ENCODE peak calls at places on chromosomes 7 and 10, in five cellular contexts. One of them, this sample, is unnamed.

GRCh38 chr10:61458031-61458430 is 4.8 kb upstream of the TMEM26 start:
- DNase-seq in K562: no peak
- DNase-seq in HCT116: no peak
- DNase-seq in SK-N-SH: no peak
- DNase-seq in GM12878: no peak
- DNase-seq in this sample: no peak

GRCh38 chr7:134474902-134475301 is 16.0 kb upstream of the AKR1B1 start:
- DNase-seq in K562: no peak
- DNase-seq in HCT116: no peak
- DNase-seq in SK-N-SH: no peak
- DNase-seq in GM12878: no peak
- DNase-seq in this sample: no peak

GRCh38 chr10:24957624-24958435 is 5.4 kb upstream of the PRTFDC1 start:
- DNase-seq in K562: no peak
- DNase-seq in HCT116: peak
- DNase-seq in SK-N-SH: no peak
- DNase-seq in GM12878: no peak
- DNase-seq in this sample: no peak

GRCh38 chr10:22992075-22992474 is 64.2 kb downstream of the ARMC3 start:
- DNase-seq in K562: no peak
- DNase-seq in HCT116: no peak
- DNase-seq in SK-N-SH: no peak
- DNase-seq in GM12878: no peak
- DNase-seq in this sample: no peak

GRCh38 chr10:13453896-13454295 is 74.9 kb downstream of the BEND7 start:
- DNase-seq in K562: no peak
- DNase-seq in HCT116: no peak
- DNase-seq in SK-N-SH: no peak
- DNase-seq in GM12878: peak
- DNase-seq in this sample: no peak

GRCh38 chr10:66747451-66747850 is 178.4 kb upstream of the LRRTM3 start:
- DNase-seq in K562: no peak
- DNase-seq in HCT116: peak
- DNase-seq in SK-N-SH: no peak
- DNase-seq in GM12878: no peak
- DNase-seq in this sample: no peak

GRCh38 chr7:98514211-98515150 is 102.6 kb upstream of the NPTX2 start:
- DNase-seq in K562: peak
- DNase-seq in HCT116: no peak
- DNase-seq in SK-N-SH: no peak
- DNase-seq in GM12878: no peak
- DNase-seq in this sample: no peak

GRCh38 chr7:40815512-40815911 is 680.7 kb downstream of the SUGCT start:
- DNase-seq in K562: no peak
- DNase-seq in HCT116: no peak
- DNase-seq in SK-N-SH: no peak
- DNase-seq in GM12878: no peak
- DNase-seq in this sample: no peak

GRCh38 chr10:26214004-26214403 is 2.6 kb upstream of the GAD2 start:
- DNase-seq in K562: no peak
- DNase-seq in HCT116: no peak
- DNase-seq in SK-N-SH: no peak
- DNase-seq in GM12878: no peak
- DNase-seq in this sample: no peak

GRCh38 chr7:20197125-20197524 is 20.1 kb downstream of the MACC1 start:
- DNase-seq in K562: no peak
- DNase-seq in HCT116: no peak
- DNase-seq in SK-N-SH: no peak
- DNase-seq in GM12878: no peak
- DNase-seq in this sample: no peak

GRCh38 chr10:62194924-62195674 is 73.5 kb downstream of the RTKN2 start:
- DNase-seq in K562: no peak
- DNase-seq in HCT116: no peak
- DNase-seq in SK-N-SH: no peak
- DNase-seq in GM12878: no peak
- DNase-seq in this sample: no peak

GRCh38 chr10:112352044-112352443 is 21.9 kb upstream of the ACSL5 start:
- DNase-seq in K562: no peak
- DNase-seq in HCT116: no peak
- DNase-seq in SK-N-SH: no peak
- DNase-seq in GM12878: no peak
- DNase-seq in this sample: no peak

GRCh38 chr7:65438593-65438992 is 64.9 kb downstream of the ZNF92 start:
- DNase-seq in K562: no peak
- DNase-seq in HCT116: peak
- DNase-seq in SK-N-SH: no peak
- DNase-seq in GM12878: no peak
- DNase-seq in this sample: no peak

GRCh38 chr7:39908973-39909372 is 41.1 kb upstream of the CDK13 start:
- DNase-seq in K562: no peak
- DNase-seq in HCT116: no peak
- DNase-seq in SK-N-SH: no peak
- DNase-seq in GM12878: no peak
- DNase-seq in this sample: no peak

GRCh38 chr7:135837675-135838074 is 89.1 kb upstream of the FAM180A start:
- DNase-seq in K562: no peak
- DNase-seq in HCT116: no peak
- DNase-seq in SK-N-SH: no peak
- DNase-seq in GM12878: no peak
- DNase-seq in this sample: no peak

GRCh38 chr10:72353028-72353962 is 1.4 kb downstream of the DNAJB12 start:
- DNase-seq in K562: no peak
- DNase-seq in HCT116: no peak
- DNase-seq in SK-N-SH: peak
- DNase-seq in GM12878: no peak
- DNase-seq in this sample: no peak

GRCh38 chr7:7803597-7804229 is 85.3 kb upstream of the RPA3 start:
- DNase-seq in K562: no peak
- DNase-seq in HCT116: no peak
- DNase-seq in SK-N-SH: no peak
- DNase-seq in GM12878: no peak
- DNase-seq in this sample: no peak

GRCh38 chr10:33952692-33953360 is 618.4 kb upstream of the NRP1 start:
- DNase-seq in K562: no peak
- DNase-seq in HCT116: no peak
- DNase-seq in SK-N-SH: no peak
- DNase-seq in GM12878: no peak
- DNase-seq in this sample: no peak

GRCh38 chr10:45008524-45009161 is 7.9 kb downstream of the ZNF22 start:
- DNase-seq in K562: peak
- DNase-seq in HCT116: peak
- DNase-seq in SK-N-SH: peak
- DNase-seq in GM12878: peak
- DNase-seq in this sample: peak

GRCh38 chr7:130875265-130875741 is 141.3 kb upstream of the KLF14 start:
- DNase-seq in K562: peak
- DNase-seq in HCT116: no peak
- DNase-seq in SK-N-SH: peak
- DNase-seq in GM12878: no peak
- DNase-seq in this sample: peak

GRCh38 chr7:252981-253380 is 37.0 kb upstream of the FOXL3 start:
- DNase-seq in K562: no peak
- DNase-seq in HCT116: no peak
- DNase-seq in SK-N-SH: no peak
- DNase-seq in GM12878: no peak
- DNase-seq in this sample: no peak

GRCh38 chr7:28178537-28178936 is 2.1 kb downstream of the JAZF1 start:
- DNase-seq in K562: no peak
- DNase-seq in HCT116: no peak
- DNase-seq in SK-N-SH: no peak
- DNase-seq in GM12878: no peak
- DNase-seq in this sample: no peak

GRCh38 chr10:13206546-13207443 is 27.4 kb downstream of the UCMA start:
- DNase-seq in K562: no peak
- DNase-seq in HCT116: peak
- DNase-seq in SK-N-SH: peak
- DNase-seq in GM12878: no peak
- DNase-seq in this sample: no peak

GRCh38 chr10:33698028-33698427 is 363.6 kb upstream of the NRP1 start:
- DNase-seq in K562: no peak
- DNase-seq in HCT116: no peak
- DNase-seq in SK-N-SH: no peak
- DNase-seq in GM12878: no peak
- DNase-seq in this sample: no peak

GRCh38 chr10:24465899-24466615 is 257.1 kb downstream of the KIAA1217 start:
- DNase-seq in K562: no peak
- DNase-seq in HCT116: peak
- DNase-seq in SK-N-SH: no peak
- DNase-seq in GM12878: peak
- DNase-seq in this sample: peak

GRCh38 chr10:101597036-101597435 is 8.9 kb downstream of the DPCD start:
- DNase-seq in K562: no peak
- DNase-seq in HCT116: no peak
- DNase-seq in SK-N-SH: no peak
- DNase-seq in GM12878: no peak
- DNase-seq in this sample: no peak

GRCh38 chr7:140275069-140275961 is 98.5 kb upstream of the KDM7A start:
- DNase-seq in K562: peak
- DNase-seq in HCT116: no peak
- DNase-seq in SK-N-SH: no peak
- DNase-seq in GM12878: no peak
- DNase-seq in this sample: no peak

GRCh38 chr10:54402576-54402975 is 398.5 kb downstream of the PCDH15 start:
- DNase-seq in K562: no peak
- DNase-seq in HCT116: no peak
- DNase-seq in SK-N-SH: peak
- DNase-seq in GM12878: no peak
- DNase-seq in this sample: peak

GRCh38 chr10:2798340-2798739 is 269.0 kb upstream of the PFKP start:
- DNase-seq in K562: no peak
- DNase-seq in HCT116: no peak
- DNase-seq in SK-N-SH: no peak
- DNase-seq in GM12878: no peak
- DNase-seq in this sample: no peak

GRCh38 chr10:7471720-7472367 is 61.0 kb upstream of the SFMBT2 start:
- DNase-seq in K562: no peak
- DNase-seq in HCT116: no peak
- DNase-seq in SK-N-SH: no peak
- DNase-seq in GM12878: peak
- DNase-seq in this sample: no peak

GRCh38 chr10:623477-624311 is 65.8 kb downstream of the DIP2C start:
- DNase-seq in K562: no peak
- DNase-seq in HCT116: no peak
- DNase-seq in SK-N-SH: no peak
- DNase-seq in GM12878: no peak
- DNase-seq in this sample: no peak

GRCh38 chr10:625335-625699 is 64.2 kb downstream of the DIP2C start:
- DNase-seq in K562: no peak
- DNase-seq in HCT116: no peak
- DNase-seq in SK-N-SH: peak
- DNase-seq in GM12878: no peak
- DNase-seq in this sample: no peak

GRCh38 chr10:624312-624604 is 65.2 kb downstream of the DIP2C start:
- DNase-seq in K562: no peak
- DNase-seq in HCT116: no peak
- DNase-seq in SK-N-SH: no peak
- DNase-seq in GM12878: no peak
- DNase-seq in this sample: no peak

GRCh38 chr10:625751-626711 is 63.4 kb downstream of the DIP2C start:
- DNase-seq in K562: no peak
- DNase-seq in HCT116: no peak
- DNase-seq in SK-N-SH: no peak
- DNase-seq in GM12878: no peak
- DNase-seq in this sample: no peak

DNA sequence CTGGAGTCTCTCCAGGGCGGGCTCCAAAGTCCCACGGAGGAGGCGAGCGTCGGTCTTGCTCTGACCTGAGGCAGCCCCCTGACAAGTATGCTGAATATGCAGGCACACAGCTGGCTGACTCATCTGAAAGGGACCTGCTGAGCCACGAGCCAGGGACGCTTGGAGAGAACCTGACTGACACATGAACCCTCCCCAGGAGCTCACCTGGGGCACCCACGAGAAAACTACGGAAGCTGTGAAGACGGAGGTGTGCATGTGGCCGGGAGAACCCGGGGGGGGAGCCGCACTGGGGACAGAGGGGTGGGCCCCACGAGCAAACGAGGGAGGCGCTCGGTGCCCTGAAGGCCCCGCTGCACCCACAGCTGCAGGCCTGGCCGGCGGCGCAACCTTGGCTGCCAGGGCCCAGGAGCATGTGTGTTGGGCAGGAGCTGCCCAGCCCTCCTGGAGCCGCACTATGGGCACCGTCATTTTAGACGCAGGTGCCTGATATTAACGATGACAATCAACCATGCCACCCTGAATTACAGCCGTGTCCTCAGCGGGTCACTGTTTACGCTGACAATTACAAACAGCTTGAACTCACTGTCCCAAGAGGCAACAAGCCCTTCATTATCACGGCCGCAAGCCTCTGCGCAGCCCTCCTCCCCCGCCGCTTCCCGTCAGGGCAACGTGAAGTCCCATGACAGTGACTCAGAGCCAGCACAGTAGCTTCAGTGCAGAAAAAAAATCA is 64.7 kb downstream of the DIP2C start:
- DNase-seq in K562: peak
- DNase-seq in HCT116: no peak
- DNase-seq in SK-N-SH: peak
- DNase-seq in GM12878: no peak
- DNase-seq in this sample: no peak
- TF ChIP-seq JUND in K562: peak
- TF ChIP-seq JUND in HCT116: no peak
- TF ChIP-seq JUND in SK-N-SH: no peak
- TF ChIP-seq JUND in GM12878: no peak
- TF ChIP-seq JUND in this sample: no peak

GRCh38 chr7:148915211-148915610 is 31.1 kb upstream of the EZH2 start:
- DNase-seq in K562: no peak
- DNase-seq in HCT116: no peak
- DNase-seq in SK-N-SH: no peak
- DNase-seq in GM12878: no peak
- DNase-seq in this sample: no peak
- TF ChIP-seq JUND in K562: no peak
- TF ChIP-seq JUND in HCT116: no peak
- TF ChIP-seq JUND in SK-N-SH: no peak
- TF ChIP-seq JUND in GM12878: no peak
- TF ChIP-seq JUND in this sample: no peak

GRCh38 chr10:75143353-75143752 is 31.9 kb downstream of the SAMD8 start:
- DNase-seq in K562: no peak
- DNase-seq in HCT116: no peak
- DNase-seq in SK-N-SH: no peak
- DNase-seq in GM12878: no peak
- DNase-seq in this sample: no peak
- TF ChIP-seq JUND in K562: no peak
- TF ChIP-seq JUND in HCT116: no peak
- TF ChIP-seq JUND in SK-N-SH: no peak
- TF ChIP-seq JUND in GM12878: no peak
- TF ChIP-seq JUND in this sample: no peak

DNA sequence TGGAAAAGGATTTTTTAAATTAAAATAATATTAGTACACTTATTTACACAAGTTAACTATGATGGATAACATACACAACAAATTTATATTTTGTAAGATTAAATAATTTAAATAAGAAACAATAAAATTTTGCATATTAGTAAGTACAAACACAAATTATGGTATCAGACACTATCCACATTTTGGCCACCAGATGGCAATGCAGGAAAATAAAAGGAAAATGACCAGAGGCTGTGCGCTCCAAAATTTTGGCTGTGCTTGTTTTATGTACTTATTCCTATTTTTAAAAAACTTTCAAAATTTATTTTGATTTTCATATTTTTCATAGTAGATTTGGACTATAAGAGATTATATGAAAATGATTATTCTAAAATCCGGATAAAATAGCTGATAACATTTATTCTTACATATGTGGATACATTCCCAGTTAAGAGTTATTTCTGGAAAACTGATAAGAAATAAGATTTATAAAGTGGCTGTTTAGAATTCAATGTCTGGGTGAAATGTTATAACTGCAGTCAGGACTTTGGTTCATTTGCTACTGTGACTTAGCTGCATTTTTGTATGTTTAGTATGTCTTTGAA is 274.7 kb upstream of the HGF start:
- DNase-seq in K562: peak
- DNase-seq in HCT116: peak
- DNase-seq in SK-N-SH: peak
- DNase-seq in GM12878: no peak
- DNase-seq in this sample: no peak
- TF ChIP-seq JUND in K562: no peak
- TF ChIP-seq JUND in HCT116: no peak
- TF ChIP-seq JUND in SK-N-SH: no peak
- TF ChIP-seq JUND in GM12878: no peak
- TF ChIP-seq JUND in this sample: no peak

This sample was measured in T47D.